ENCODE peak calls at places on chromosomes 4 and X, in six cellular contexts. One of them, this sample, is unnamed.

GRCh38 chr4:37471971-37472370 is 214.2 kb downstream of the RELL1 start:
- DNase-seq in Caco-2: peak; percentile 83
- DNase-seq in gastrocnemius medialis: no peak
- DNase-seq in esophagus muscularis mucosa: no peak
- DNase-seq in choroid plexus epithelial cell: no peak
- DNase-seq in astrocyte: no peak
- DNase-seq in this sample: no peak

GRCh38 chrX:34275710-34276109 is 143.6 kb upstream of the FAM47A start:
- DNase-seq in astrocyte: no peak
- DNase-seq in choroid plexus epithelial cell: no peak
- DNase-seq in Caco-2: no peak
- DNase-seq in gastrocnemius medialis: no peak
- DNase-seq in esophagus muscularis mucosa: no peak
- DNase-seq in this sample: no peak

GRCh38 chr4:188432328-188432727 is 293.1 kb downstream of the TRIML1 start:
- DNase-seq in choroid plexus epithelial cell: no peak
- DNase-seq in astrocyte: no peak
- DNase-seq in Caco-2: no peak
- DNase-seq in esophagus muscularis mucosa: peak; percentile 53
- DNase-seq in gastrocnemius medialis: no peak
- DNase-seq in this sample: no peak

GRCh38 chr4:85681194-85681803 is 206.3 kb downstream of the ARHGAP24 start:
- DNase-seq in esophagus muscularis mucosa: no peak
- DNase-seq in Caco-2: no peak
- DNase-seq in choroid plexus epithelial cell: peak; percentile 99
- DNase-seq in astrocyte: peak; percentile 98
- DNase-seq in gastrocnemius medialis: peak; percentile 44
- DNase-seq in this sample: peak; percentile 44

GRCh38 chrX:150410513-150410912 is 47.4 kb downstream of the MAMLD1 start:
- DNase-seq in choroid plexus epithelial cell: no peak
- DNase-seq in Caco-2: no peak
- DNase-seq in esophagus muscularis mucosa: no peak
- DNase-seq in astrocyte: no peak
- DNase-seq in gastrocnemius medialis: no peak
- DNase-seq in this sample: no peak

GRCh38 chr4:96162631-96163030 is 322.7 kb downstream of the PDHA2 start:
- DNase-seq in choroid plexus epithelial cell: peak; percentile 68
- DNase-seq in Caco-2: no peak
- DNase-seq in esophagus muscularis mucosa: no peak
- DNase-seq in gastrocnemius medialis: no peak
- DNase-seq in astrocyte: peak; percentile 60
- DNase-seq in this sample: no peak

GRCh38 chr4:117135634-117136354 is 50.4 kb upstream of the TRAM1L1 start:
- DNase-seq in esophagus muscularis mucosa: no peak
- DNase-seq in Caco-2: no peak
- DNase-seq in astrocyte: peak; percentile 6
- DNase-seq in gastrocnemius medialis: no peak
- DNase-seq in choroid plexus epithelial cell: no peak
- DNase-seq in this sample: no peak

GRCh38 chrX:57906790-57907189 is 3.5 kb downstream of the ZXDA start:
- DNase-seq in astrocyte: peak; percentile 76
- DNase-seq in Caco-2: no peak
- DNase-seq in esophagus muscularis mucosa: no peak
- DNase-seq in gastrocnemius medialis: no peak
- DNase-seq in choroid plexus epithelial cell: peak; percentile 63
- DNase-seq in this sample: no peak

GRCh38 chrX:119391279-119391678 is 7.9 kb upstream of the SLC25A43 start:
- DNase-seq in gastrocnemius medialis: no peak
- DNase-seq in astrocyte: no peak
- DNase-seq in Caco-2: no peak
- DNase-seq in esophagus muscularis mucosa: no peak
- DNase-seq in choroid plexus epithelial cell: peak; percentile 58
- DNase-seq in this sample: no peak

GRCh38 chr4:8038083-8038482 is 98.4 kb upstream of the AFAP1 start:
- DNase-seq in Caco-2: no peak
- DNase-seq in astrocyte: no peak
- DNase-seq in gastrocnemius medialis: no peak
- DNase-seq in choroid plexus epithelial cell: no peak
- DNase-seq in esophagus muscularis mucosa: no peak
- DNase-seq in this sample: no peak

GRCh38 chr4:89757154-89757723 is 79.7 kb downstream of the SNCA start:
- DNase-seq in astrocyte: no peak
- DNase-seq in gastrocnemius medialis: no peak
- DNase-seq in choroid plexus epithelial cell: no peak
- DNase-seq in Caco-2: no peak
- DNase-seq in esophagus muscularis mucosa: no peak
- DNase-seq in this sample: no peak

GRCh38 chr4:100576570-100576969 is 58.7 kb upstream of the EMCN start:
- DNase-seq in Caco-2: no peak
- DNase-seq in choroid plexus epithelial cell: no peak
- DNase-seq in esophagus muscularis mucosa: no peak
- DNase-seq in astrocyte: no peak
- DNase-seq in gastrocnemius medialis: no peak
- DNase-seq in this sample: no peak

GRCh38 chr4:13992041-13992440 is 364.5 kb upstream of the BOD1L1 start:
- DNase-seq in esophagus muscularis mucosa: no peak
- DNase-seq in astrocyte: no peak
- DNase-seq in gastrocnemius medialis: no peak
- DNase-seq in Caco-2: no peak
- DNase-seq in choroid plexus epithelial cell: no peak
- DNase-seq in this sample: no peak

GRCh38 chrX:13761606-13762005 is 27.1 kb downstream of the OFD1 start:
- DNase-seq in gastrocnemius medialis: no peak
- DNase-seq in choroid plexus epithelial cell: peak; percentile 37
- DNase-seq in astrocyte: no peak
- DNase-seq in Caco-2: no peak
- DNase-seq in esophagus muscularis mucosa: no peak
- DNase-seq in this sample: no peak

GRCh38 chrX:77597090-77597489 is 149.9 kb downstream of the FGF16 start:
- DNase-seq in gastrocnemius medialis: no peak
- DNase-seq in esophagus muscularis mucosa: no peak
- DNase-seq in Caco-2: no peak
- DNase-seq in choroid plexus epithelial cell: peak; percentile 59
- DNase-seq in astrocyte: peak; percentile 31
- DNase-seq in this sample: peak; percentile 16

GRCh38 chr4:76950052-76950845 is 697 bp downstream of the SEPTIN11 start:
- DNase-seq in esophagus muscularis mucosa: no peak
- DNase-seq in astrocyte: peak; percentile 34
- DNase-seq in Caco-2: peak; percentile 56
- DNase-seq in choroid plexus epithelial cell: peak; percentile 58
- DNase-seq in gastrocnemius medialis: no peak
- DNase-seq in this sample: no peak

GRCh38 chrX:65196758-65197371 is 220.6 kb upstream of the ZC4H2 start:
- DNase-seq in gastrocnemius medialis: no peak
- DNase-seq in Caco-2: peak; percentile 89
- DNase-seq in astrocyte: no peak
- DNase-seq in esophagus muscularis mucosa: no peak
- DNase-seq in choroid plexus epithelial cell: no peak
- DNase-seq in this sample: no peak

GRCh38 chrX:69028761-69029120 is 136.5 kb downstream of the PJA1 start:
- DNase-seq in astrocyte: no peak
- DNase-seq in gastrocnemius medialis: no peak
- DNase-seq in Caco-2: no peak
- DNase-seq in esophagus muscularis mucosa: peak; percentile 14
- DNase-seq in choroid plexus epithelial cell: peak; percentile 67
- DNase-seq in this sample: no peak

GRCh38 chr4:73867783-73868182 is 1.4 kb upstream of the CXCL1 start:
- DNase-seq in astrocyte: no peak
- DNase-seq in esophagus muscularis mucosa: no peak
- DNase-seq in Caco-2: peak; percentile 56
- DNase-seq in gastrocnemius medialis: no peak
- DNase-seq in choroid plexus epithelial cell: peak; percentile 55
- DNase-seq in this sample: no peak
- TF ChIP-seq CTCF in astrocyte: no peak
- TF ChIP-seq CTCF in esophagus muscularis mucosa: no peak
- TF ChIP-seq CTCF in Caco-2: peak; percentile 22
- TF ChIP-seq CTCF in gastrocnemius medialis: no peak
- TF ChIP-seq CTCF in choroid plexus epithelial cell: peak; percentile 19
- TF ChIP-seq CTCF in this sample: peak; percentile 52

GRCh38 chr4:73607375-73608026 is 12.7 kb downstream of the RASSF6 start:
- DNase-seq in gastrocnemius medialis: no peak
- DNase-seq in esophagus muscularis mucosa: no peak
- DNase-seq in astrocyte: no peak
- DNase-seq in Caco-2: no peak
- DNase-seq in choroid plexus epithelial cell: no peak
- DNase-seq in this sample: no peak

GRCh38 chr4:73606465-73606974 is 13.7 kb downstream of the RASSF6 start:
- DNase-seq in choroid plexus epithelial cell: no peak
- DNase-seq in astrocyte: no peak
- DNase-seq in esophagus muscularis mucosa: no peak
- DNase-seq in Caco-2: no peak
- DNase-seq in gastrocnemius medialis: no peak
- DNase-seq in this sample: no peak

GRCh38 chr4:73609688-73610087 is 10.5 kb downstream of the RASSF6 start:
- DNase-seq in astrocyte: peak; percentile 58
- DNase-seq in Caco-2: no peak
- DNase-seq in esophagus muscularis mucosa: no peak
- DNase-seq in choroid plexus epithelial cell: peak; percentile 94
- DNase-seq in gastrocnemius medialis: no peak
- DNase-seq in this sample: peak; percentile 83

GRCh38 chr4:73612032-73612431 is 8.2 kb downstream of the RASSF6 start:
- DNase-seq in esophagus muscularis mucosa: no peak
- DNase-seq in Caco-2: no peak
- DNase-seq in astrocyte: no peak
- DNase-seq in gastrocnemius medialis: no peak
- DNase-seq in choroid plexus epithelial cell: peak; percentile 32
- DNase-seq in this sample: no peak

DNA sequence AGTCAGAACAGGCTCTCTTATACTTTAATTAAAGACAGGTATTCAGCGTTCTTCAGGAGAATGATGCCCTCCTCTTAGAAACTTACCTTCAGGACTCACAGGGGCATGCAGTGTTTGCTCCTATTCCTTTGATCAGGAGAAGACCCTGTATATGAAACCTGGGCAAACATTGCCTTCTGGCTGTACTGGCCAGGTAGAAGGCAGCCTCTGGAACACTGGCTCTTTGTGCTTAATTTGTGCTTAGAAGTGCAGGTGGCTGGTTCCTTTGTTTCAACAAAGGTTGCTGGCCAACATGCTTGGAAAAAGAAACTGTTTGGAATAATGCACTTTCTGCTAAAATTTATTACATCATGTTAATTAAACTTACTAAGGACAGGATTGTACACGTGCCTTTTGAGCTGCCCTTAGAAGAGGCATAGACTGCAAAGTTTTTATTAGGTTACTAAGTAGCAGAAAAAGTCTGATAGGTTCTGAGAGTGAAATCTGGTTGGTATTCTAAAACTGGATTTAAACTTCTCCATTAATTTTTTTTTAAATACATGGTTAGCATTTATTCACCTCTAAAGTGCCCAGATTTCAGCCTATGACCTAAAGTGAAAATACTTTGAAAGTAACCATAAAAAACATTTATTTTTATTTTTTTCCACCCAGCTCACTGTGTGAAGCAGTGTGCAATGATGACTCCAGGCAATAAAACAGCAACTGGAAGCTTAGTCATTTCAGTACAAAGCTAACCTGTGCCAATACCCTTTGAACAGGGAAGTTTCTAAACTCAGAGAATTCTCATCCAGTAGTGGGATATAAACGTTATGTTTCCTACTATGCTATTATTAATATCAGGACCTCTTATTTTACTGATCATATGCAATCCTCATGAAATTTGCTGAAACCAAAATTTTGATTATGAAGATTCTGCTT is 11.3 kb downstream of the RASSF6 start:
- DNase-seq in Caco-2: no peak
- DNase-seq in gastrocnemius medialis: no peak
- DNase-seq in choroid plexus epithelial cell: peak; percentile 72
- DNase-seq in astrocyte: no peak
- DNase-seq in esophagus muscularis mucosa: no peak
- DNase-seq in this sample: no peak
- H3K4me3 ChIP-seq in Caco-2: no peak overlapping the region
- H3K4me3 ChIP-seq in gastrocnemius medialis: no peak overlapping the region
- H3K4me3 ChIP-seq in choroid plexus epithelial cell: no peak overlapping the region
- H3K4me3 ChIP-seq in astrocyte: no peak overlapping the region
- H3K4me3 ChIP-seq in esophagus muscularis mucosa: no peak overlapping the region
- H3K4me3 ChIP-seq in this sample: no peak overlapping the region

GRCh38 chrX:129777218-129777768 is 2.5 kb upstream of the SASH3 start:
- DNase-seq in Caco-2: no peak
- DNase-seq in gastrocnemius medialis: no peak
- DNase-seq in choroid plexus epithelial cell: no peak
- DNase-seq in esophagus muscularis mucosa: no peak
- DNase-seq in astrocyte: no peak
- DNase-seq in this sample: no peak
- TF ChIP-seq CTCF in Caco-2: no peak
- TF ChIP-seq CTCF in gastrocnemius medialis: no peak
- TF ChIP-seq CTCF in choroid plexus epithelial cell: no peak
- TF ChIP-seq CTCF in esophagus muscularis mucosa: no peak
- TF ChIP-seq CTCF in astrocyte: no peak
- TF ChIP-seq CTCF in this sample: no peak

DNA sequence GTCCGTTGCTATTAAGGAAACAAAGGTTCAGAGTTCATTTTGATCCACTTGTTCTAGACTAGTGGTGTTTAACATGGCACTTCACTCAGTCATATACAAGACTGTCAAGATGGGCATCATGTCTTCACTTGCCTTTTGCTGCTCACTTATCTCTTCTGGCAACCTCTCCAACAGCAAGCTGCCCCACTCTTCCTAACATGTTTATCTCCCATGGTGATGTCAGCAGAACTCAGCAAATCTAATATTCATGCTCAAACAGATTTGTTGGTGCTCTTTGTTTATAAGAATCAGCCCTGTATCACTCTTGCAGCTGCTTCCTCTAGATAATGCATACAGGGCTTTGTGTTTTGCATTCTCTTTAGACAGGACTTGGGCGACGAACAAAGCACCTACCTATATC is 236.2 kb upstream of the HAND2 start:
- DNase-seq in gastrocnemius medialis: no peak
- DNase-seq in choroid plexus epithelial cell: no peak
- DNase-seq in Caco-2: no peak
- DNase-seq in esophagus muscularis mucosa: no peak
- DNase-seq in astrocyte: no peak
- DNase-seq in this sample: no peak
- H3K4me3 ChIP-seq in gastrocnemius medialis: no peak overlapping the region
- H3K4me3 ChIP-seq in choroid plexus epithelial cell: no peak overlapping the region
- H3K4me3 ChIP-seq in Caco-2: no peak overlapping the region
- H3K4me3 ChIP-seq in esophagus muscularis mucosa: no peak overlapping the region
- H3K4me3 ChIP-seq in astrocyte: no peak overlapping the region
- H3K4me3 ChIP-seq in this sample: no peak overlapping the region